ENCODE peak calls at places on chromosome 15, in six cellular contexts. One of them, this sample, is unnamed.

GRCh38 chr15:100914876-100915275 is 4.3 kb upstream of the LRRK1 start:
- DNase-seq in NCI-H748 treated with DMSO at 0.1 percent for 48 hours: no peak
- DNase-seq in non-pigmented ciliary epithelial cell: no peak
- DNase-seq in foreskin keratinocyte: no peak
- DNase-seq in endothelial cell: peak; percentile 25
- DNase-seq in stimulated activated CD8-positive, alpha-beta memory T cell treated with anti-CD3 and anti-CD28 coated beads, Interleukin-12 subunit alpha, Interleukin-12 subunit beta, amount 100 ng/mL, for 4 hours: no peak
- DNase-seq in this sample: no peak

GRCh38 chr15:75694241-75695182 is 18.1 kb downstream of the CSPG4 start:
- DNase-seq in foreskin keratinocyte: peak; percentile 96
- DNase-seq in stimulated activated CD8-positive, alpha-beta memory T cell treated with anti-CD3 and anti-CD28 coated beads, Interleukin-12 subunit alpha, Interleukin-12 subunit beta, amount 100 ng/mL, for 4 hours: no peak
- DNase-seq in NCI-H748 treated with DMSO at 0.1 percent for 48 hours: no peak
- DNase-seq in non-pigmented ciliary epithelial cell: peak; percentile 95
- DNase-seq in endothelial cell: peak; percentile 34
- DNase-seq in this sample: no peak

GRCh38 chr15:98526094-98526493 is 122.2 kb upstream of the IGF1R start:
- DNase-seq in stimulated activated CD8-positive, alpha-beta memory T cell treated with anti-CD3 and anti-CD28 coated beads, Interleukin-12 subunit alpha, Interleukin-12 subunit beta, amount 100 ng/mL, for 4 hours: no peak
- DNase-seq in endothelial cell: no peak
- DNase-seq in non-pigmented ciliary epithelial cell: no peak
- DNase-seq in foreskin keratinocyte: no peak
- DNase-seq in NCI-H748 treated with DMSO at 0.1 percent for 48 hours: no peak
- DNase-seq in this sample: no peak

GRCh38 chr15:29688981-29689723 is 133.1 kb downstream of the TJP1 start:
- DNase-seq in stimulated activated CD8-positive, alpha-beta memory T cell treated with anti-CD3 and anti-CD28 coated beads, Interleukin-12 subunit alpha, Interleukin-12 subunit beta, amount 100 ng/mL, for 4 hours: no peak
- DNase-seq in endothelial cell: no peak
- DNase-seq in foreskin keratinocyte: no peak
- DNase-seq in non-pigmented ciliary epithelial cell: no peak
- DNase-seq in NCI-H748 treated with DMSO at 0.1 percent for 48 hours: no peak
- DNase-seq in this sample: no peak

GRCh38 chr15:22811640-22812039 is 25.2 kb downstream of the NIPA1 start:
- DNase-seq in endothelial cell: peak; percentile 46
- DNase-seq in NCI-H748 treated with DMSO at 0.1 percent for 48 hours: no peak
- DNase-seq in foreskin keratinocyte: no peak
- DNase-seq in non-pigmented ciliary epithelial cell: no peak
- DNase-seq in stimulated activated CD8-positive, alpha-beta memory T cell treated with anti-CD3 and anti-CD28 coated beads, Interleukin-12 subunit alpha, Interleukin-12 subunit beta, amount 100 ng/mL, for 4 hours: no peak
- DNase-seq in this sample: no peak

GRCh38 chr15:25171111-25171811 is 216.5 kb downstream of the SNRPN start:
- DNase-seq in NCI-H748 treated with DMSO at 0.1 percent for 48 hours: no peak
- DNase-seq in non-pigmented ciliary epithelial cell: no peak
- DNase-seq in stimulated activated CD8-positive, alpha-beta memory T cell treated with anti-CD3 and anti-CD28 coated beads, Interleukin-12 subunit alpha, Interleukin-12 subunit beta, amount 100 ng/mL, for 4 hours: no peak
- DNase-seq in foreskin keratinocyte: no peak
- DNase-seq in endothelial cell: peak; percentile 1
- DNase-seq in this sample: peak; percentile 11

GRCh38 chr15:77974416-77975331 is 102.8 kb downstream of the TBC1D2B start:
- DNase-seq in NCI-H748 treated with DMSO at 0.1 percent for 48 hours: no peak
- DNase-seq in non-pigmented ciliary epithelial cell: no peak
- DNase-seq in stimulated activated CD8-positive, alpha-beta memory T cell treated with anti-CD3 and anti-CD28 coated beads, Interleukin-12 subunit alpha, Interleukin-12 subunit beta, amount 100 ng/mL, for 4 hours: no peak
- DNase-seq in foreskin keratinocyte: no peak
- DNase-seq in endothelial cell: no peak
- DNase-seq in this sample: no peak

GRCh38 chr15:40466426-40467259 is 4.1 kb upstream of the CHST14 start:
- DNase-seq in NCI-H748 treated with DMSO at 0.1 percent for 48 hours: no peak
- DNase-seq in stimulated activated CD8-positive, alpha-beta memory T cell treated with anti-CD3 and anti-CD28 coated beads, Interleukin-12 subunit alpha, Interleukin-12 subunit beta, amount 100 ng/mL, for 4 hours: no peak
- DNase-seq in non-pigmented ciliary epithelial cell: no peak
- DNase-seq in foreskin keratinocyte: no peak
- DNase-seq in endothelial cell: no peak
- DNase-seq in this sample: no peak

GRCh38 chr15:64842986-64843561 is 1.4 kb downstream of the PLEKHO2 start:
- DNase-seq in foreskin keratinocyte: no peak
- DNase-seq in non-pigmented ciliary epithelial cell: no peak
- DNase-seq in endothelial cell: peak; percentile 32
- DNase-seq in NCI-H748 treated with DMSO at 0.1 percent for 48 hours: no peak
- DNase-seq in stimulated activated CD8-positive, alpha-beta memory T cell treated with anti-CD3 and anti-CD28 coated beads, Interleukin-12 subunit alpha, Interleukin-12 subunit beta, amount 100 ng/mL, for 4 hours: no peak
- DNase-seq in this sample: no peak

GRCh38 chr15:81000144-81000625 is 538 bp upstream of the TLNRD1 start:
- DNase-seq in endothelial cell: no peak
- DNase-seq in NCI-H748 treated with DMSO at 0.1 percent for 48 hours: no peak
- DNase-seq in non-pigmented ciliary epithelial cell: no peak
- DNase-seq in stimulated activated CD8-positive, alpha-beta memory T cell treated with anti-CD3 and anti-CD28 coated beads, Interleukin-12 subunit alpha, Interleukin-12 subunit beta, amount 100 ng/mL, for 4 hours: no peak
- DNase-seq in foreskin keratinocyte: peak; percentile 36
- DNase-seq in this sample: no peak

GRCh38 chr15:89993344-89993743 is 7.8 kb upstream of the ZNF710 start:
- DNase-seq in stimulated activated CD8-positive, alpha-beta memory T cell treated with anti-CD3 and anti-CD28 coated beads, Interleukin-12 subunit alpha, Interleukin-12 subunit beta, amount 100 ng/mL, for 4 hours: no peak
- DNase-seq in NCI-H748 treated with DMSO at 0.1 percent for 48 hours: no peak
- DNase-seq in non-pigmented ciliary epithelial cell: no peak
- DNase-seq in endothelial cell: no peak
- DNase-seq in foreskin keratinocyte: no peak
- DNase-seq in this sample: no peak

GRCh38 chr15:62850318-62850717 is 192.2 kb upstream of the TPM1 start:
- DNase-seq in non-pigmented ciliary epithelial cell: no peak
- DNase-seq in stimulated activated CD8-positive, alpha-beta memory T cell treated with anti-CD3 and anti-CD28 coated beads, Interleukin-12 subunit alpha, Interleukin-12 subunit beta, amount 100 ng/mL, for 4 hours: no peak
- DNase-seq in NCI-H748 treated with DMSO at 0.1 percent for 48 hours: no peak
- DNase-seq in endothelial cell: no peak
- DNase-seq in foreskin keratinocyte: no peak
- DNase-seq in this sample: no peak

GRCh38 chr15:67839358-67839928 is 402 bp downstream of the RNU6-1 start:
- DNase-seq in stimulated activated CD8-positive, alpha-beta memory T cell treated with anti-CD3 and anti-CD28 coated beads, Interleukin-12 subunit alpha, Interleukin-12 subunit beta, amount 100 ng/mL, for 4 hours: no peak
- DNase-seq in non-pigmented ciliary epithelial cell: no peak
- DNase-seq in foreskin keratinocyte: peak; percentile 81
- DNase-seq in endothelial cell: no peak
- DNase-seq in NCI-H748 treated with DMSO at 0.1 percent for 48 hours: peak; percentile 53
- DNase-seq in this sample: peak; percentile 40

GRCh38 chr15:75830910-75831805 is 12.1 kb upstream of the UBE2Q2 start:
- DNase-seq in NCI-H748 treated with DMSO at 0.1 percent for 48 hours: no peak
- DNase-seq in non-pigmented ciliary epithelial cell: no peak
- DNase-seq in stimulated activated CD8-positive, alpha-beta memory T cell treated with anti-CD3 and anti-CD28 coated beads, Interleukin-12 subunit alpha, Interleukin-12 subunit beta, amount 100 ng/mL, for 4 hours: no peak
- DNase-seq in foreskin keratinocyte: no peak
- DNase-seq in endothelial cell: no peak
- DNase-seq in this sample: no peak

GRCh38 chr15:56934269-56934668 is 15.8 kb downstream of the TCF12 start:
- DNase-seq in non-pigmented ciliary epithelial cell: no peak
- DNase-seq in stimulated activated CD8-positive, alpha-beta memory T cell treated with anti-CD3 and anti-CD28 coated beads, Interleukin-12 subunit alpha, Interleukin-12 subunit beta, amount 100 ng/mL, for 4 hours: no peak
- DNase-seq in NCI-H748 treated with DMSO at 0.1 percent for 48 hours: no peak
- DNase-seq in foreskin keratinocyte: peak; percentile 49
- DNase-seq in endothelial cell: no peak
- DNase-seq in this sample: no peak

GRCh38 chr15:51448592-51449494 is 107.4 kb downstream of the GLDN start:
- DNase-seq in NCI-H748 treated with DMSO at 0.1 percent for 48 hours: no peak
- DNase-seq in endothelial cell: no peak
- DNase-seq in stimulated activated CD8-positive, alpha-beta memory T cell treated with anti-CD3 and anti-CD28 coated beads, Interleukin-12 subunit alpha, Interleukin-12 subunit beta, amount 100 ng/mL, for 4 hours: no peak
- DNase-seq in non-pigmented ciliary epithelial cell: no peak
- DNase-seq in foreskin keratinocyte: peak; percentile 4
- DNase-seq in this sample: no peak

GRCh38 chr15:66740802-66741201 is 38.8 kb downstream of the SMAD6 start:
- DNase-seq in stimulated activated CD8-positive, alpha-beta memory T cell treated with anti-CD3 and anti-CD28 coated beads, Interleukin-12 subunit alpha, Interleukin-12 subunit beta, amount 100 ng/mL, for 4 hours: no peak
- DNase-seq in NCI-H748 treated with DMSO at 0.1 percent for 48 hours: no peak
- DNase-seq in endothelial cell: no peak
- DNase-seq in foreskin keratinocyte: no peak
- DNase-seq in non-pigmented ciliary epithelial cell: no peak
- DNase-seq in this sample: no peak

GRCh38 chr15:93382196-93382820 is 293.3 kb upstream of the RGMA start:
- DNase-seq in non-pigmented ciliary epithelial cell: no peak
- DNase-seq in endothelial cell: no peak
- DNase-seq in foreskin keratinocyte: no peak
- DNase-seq in NCI-H748 treated with DMSO at 0.1 percent for 48 hours: peak; percentile 84
- DNase-seq in stimulated activated CD8-positive, alpha-beta memory T cell treated with anti-CD3 and anti-CD28 coated beads, Interleukin-12 subunit alpha, Interleukin-12 subunit beta, amount 100 ng/mL, for 4 hours: no peak
- DNase-seq in this sample: no peak

GRCh38 chr15:76993114-76993715 is 1.7 kb upstream of the PSTPIP1 start:
- DNase-seq in stimulated activated CD8-positive, alpha-beta memory T cell treated with anti-CD3 and anti-CD28 coated beads, Interleukin-12 subunit alpha, Interleukin-12 subunit beta, amount 100 ng/mL, for 4 hours: no peak
- DNase-seq in foreskin keratinocyte: no peak
- DNase-seq in endothelial cell: no peak
- DNase-seq in NCI-H748 treated with DMSO at 0.1 percent for 48 hours: no peak
- DNase-seq in non-pigmented ciliary epithelial cell: no peak
- DNase-seq in this sample: no peak

GRCh38 chr15:96047255-96047931 is 283.1 kb upstream of the NR2F2 start:
- DNase-seq in stimulated activated CD8-positive, alpha-beta memory T cell treated with anti-CD3 and anti-CD28 coated beads, Interleukin-12 subunit alpha, Interleukin-12 subunit beta, amount 100 ng/mL, for 4 hours: no peak
- DNase-seq in non-pigmented ciliary epithelial cell: peak; percentile 88
- DNase-seq in endothelial cell: no peak
- DNase-seq in foreskin keratinocyte: no peak
- DNase-seq in NCI-H748 treated with DMSO at 0.1 percent for 48 hours: no peak
- DNase-seq in this sample: no peak

GRCh38 chr15:85314653-85315052 is 65.8 kb upstream of the AKAP13 start:
- DNase-seq in stimulated activated CD8-positive, alpha-beta memory T cell treated with anti-CD3 and anti-CD28 coated beads, Interleukin-12 subunit alpha, Interleukin-12 subunit beta, amount 100 ng/mL, for 4 hours: no peak
- DNase-seq in NCI-H748 treated with DMSO at 0.1 percent for 48 hours: no peak
- DNase-seq in foreskin keratinocyte: no peak
- DNase-seq in non-pigmented ciliary epithelial cell: no peak
- DNase-seq in endothelial cell: no peak
- DNase-seq in this sample: no peak

GRCh38 chr15:38414351-38414750 is 39.6 kb upstream of the FAM98B start:
- DNase-seq in NCI-H748 treated with DMSO at 0.1 percent for 48 hours: no peak
- DNase-seq in foreskin keratinocyte: peak; percentile 49
- DNase-seq in non-pigmented ciliary epithelial cell: no peak
- DNase-seq in endothelial cell: peak; percentile 67
- DNase-seq in stimulated activated CD8-positive, alpha-beta memory T cell treated with anti-CD3 and anti-CD28 coated beads, Interleukin-12 subunit alpha, Interleukin-12 subunit beta, amount 100 ng/mL, for 4 hours: no peak
- DNase-seq in this sample: no peak

GRCh38 chr15:73681856-73682596 is 2.2 kb upstream of the CD276 start:
- DNase-seq in non-pigmented ciliary epithelial cell: no peak
- DNase-seq in stimulated activated CD8-positive, alpha-beta memory T cell treated with anti-CD3 and anti-CD28 coated beads, Interleukin-12 subunit alpha, Interleukin-12 subunit beta, amount 100 ng/mL, for 4 hours: no peak
- DNase-seq in foreskin keratinocyte: no peak
- DNase-seq in endothelial cell: no peak
- DNase-seq in NCI-H748 treated with DMSO at 0.1 percent for 48 hours: no peak
- DNase-seq in this sample: no peak

GRCh38 chr15:63722144-63722543 is 111.6 kb downstream of the HERC1 start:
- DNase-seq in non-pigmented ciliary epithelial cell: no peak
- DNase-seq in foreskin keratinocyte: no peak
- DNase-seq in NCI-H748 treated with DMSO at 0.1 percent for 48 hours: no peak
- DNase-seq in endothelial cell: no peak
- DNase-seq in stimulated activated CD8-positive, alpha-beta memory T cell treated with anti-CD3 and anti-CD28 coated beads, Interleukin-12 subunit alpha, Interleukin-12 subunit beta, amount 100 ng/mL, for 4 hours: no peak
- DNase-seq in this sample: no peak

GRCh38 chr15:33114484-33114767 is 80.1 kb downstream of the FMN1 start:
- DNase-seq in foreskin keratinocyte: no peak
- DNase-seq in NCI-H748 treated with DMSO at 0.1 percent for 48 hours: no peak
- DNase-seq in endothelial cell: no peak
- DNase-seq in non-pigmented ciliary epithelial cell: no peak
- DNase-seq in stimulated activated CD8-positive, alpha-beta memory T cell treated with anti-CD3 and anti-CD28 coated beads, Interleukin-12 subunit alpha, Interleukin-12 subunit beta, amount 100 ng/mL, for 4 hours: no peak
- DNase-seq in this sample: no peak

GRCh38 chr15:94576889-94577533 is 345.6 kb downstream of the MCTP2 start:
- DNase-seq in NCI-H748 treated with DMSO at 0.1 percent for 48 hours: no peak
- DNase-seq in non-pigmented ciliary epithelial cell: no peak
- DNase-seq in stimulated activated CD8-positive, alpha-beta memory T cell treated with anti-CD3 and anti-CD28 coated beads, Interleukin-12 subunit alpha, Interleukin-12 subunit beta, amount 100 ng/mL, for 4 hours: no peak
- DNase-seq in endothelial cell: peak; percentile 54
- DNase-seq in foreskin keratinocyte: peak; percentile 29
- DNase-seq in this sample: no peak

GRCh38 chr15:69165637-69166025 is 5.2 kb downstream of the GLCE start:
- DNase-seq in foreskin keratinocyte: no peak
- DNase-seq in NCI-H748 treated with DMSO at 0.1 percent for 48 hours: no peak
- DNase-seq in non-pigmented ciliary epithelial cell: no peak
- DNase-seq in endothelial cell: no peak
- DNase-seq in stimulated activated CD8-positive, alpha-beta memory T cell treated with anti-CD3 and anti-CD28 coated beads, Interleukin-12 subunit alpha, Interleukin-12 subunit beta, amount 100 ng/mL, for 4 hours: no peak
- DNase-seq in this sample: no peak

GRCh38 chr15:86021281-86022264 is 58.1 kb upstream of the AGBL1 start:
- DNase-seq in stimulated activated CD8-positive, alpha-beta memory T cell treated with anti-CD3 and anti-CD28 coated beads, Interleukin-12 subunit alpha, Interleukin-12 subunit beta, amount 100 ng/mL, for 4 hours: no peak
- DNase-seq in endothelial cell: no peak
- DNase-seq in foreskin keratinocyte: peak; percentile 25
- DNase-seq in non-pigmented ciliary epithelial cell: no peak
- DNase-seq in NCI-H748 treated with DMSO at 0.1 percent for 48 hours: no peak
- DNase-seq in this sample: no peak

GRCh38 chr15:27070816-27071215 is 99.8 kb downstream of the GABRG3 start:
- DNase-seq in stimulated activated CD8-positive, alpha-beta memory T cell treated with anti-CD3 and anti-CD28 coated beads, Interleukin-12 subunit alpha, Interleukin-12 subunit beta, amount 100 ng/mL, for 4 hours: no peak
- DNase-seq in foreskin keratinocyte: no peak
- DNase-seq in non-pigmented ciliary epithelial cell: no peak
- DNase-seq in endothelial cell: no peak
- DNase-seq in NCI-H748 treated with DMSO at 0.1 percent for 48 hours: peak; percentile 66
- DNase-seq in this sample: no peak

GRCh38 chr15:80264031-80264430 is 12.0 kb upstream of the CTXND1 start:
- DNase-seq in foreskin keratinocyte: no peak
- DNase-seq in endothelial cell: no peak
- DNase-seq in non-pigmented ciliary epithelial cell: no peak
- DNase-seq in stimulated activated CD8-positive, alpha-beta memory T cell treated with anti-CD3 and anti-CD28 coated beads, Interleukin-12 subunit alpha, Interleukin-12 subunit beta, amount 100 ng/mL, for 4 hours: no peak
- DNase-seq in NCI-H748 treated with DMSO at 0.1 percent for 48 hours: no peak
- DNase-seq in this sample: no peak

GRCh38 chr15:86650084-86650483 is 570.4 kb downstream of the AGBL1 start:
- DNase-seq in non-pigmented ciliary epithelial cell: no peak
- DNase-seq in foreskin keratinocyte: no peak
- DNase-seq in endothelial cell: no peak
- DNase-seq in NCI-H748 treated with DMSO at 0.1 percent for 48 hours: no peak
- DNase-seq in stimulated activated CD8-positive, alpha-beta memory T cell treated with anti-CD3 and anti-CD28 coated beads, Interleukin-12 subunit alpha, Interleukin-12 subunit beta, amount 100 ng/mL, for 4 hours: no peak
- DNase-seq in this sample: no peak

GRCh38 chr15:58182460-58183163 is 44.4 kb downstream of the AQP9 start:
- DNase-seq in stimulated activated CD8-positive, alpha-beta memory T cell treated with anti-CD3 and anti-CD28 coated beads, Interleukin-12 subunit alpha, Interleukin-12 subunit beta, amount 100 ng/mL, for 4 hours: no peak
- DNase-seq in non-pigmented ciliary epithelial cell: no peak
- DNase-seq in NCI-H748 treated with DMSO at 0.1 percent for 48 hours: no peak
- DNase-seq in foreskin keratinocyte: peak; percentile 34
- DNase-seq in endothelial cell: peak; percentile 62
- DNase-seq in this sample: no peak

GRCh38 chr15:34109775-34110663 is 8.1 kb downstream of the PGBD4 start:
- DNase-seq in NCI-H748 treated with DMSO at 0.1 percent for 48 hours: peak; percentile 1
- DNase-seq in foreskin keratinocyte: peak; percentile 13
- DNase-seq in stimulated activated CD8-positive, alpha-beta memory T cell treated with anti-CD3 and anti-CD28 coated beads, Interleukin-12 subunit alpha, Interleukin-12 subunit beta, amount 100 ng/mL, for 4 hours: no peak
- DNase-seq in endothelial cell: peak; percentile 16
- DNase-seq in non-pigmented ciliary epithelial cell: no peak
- DNase-seq in this sample: no peak

GRCh38 chr15:68501616-68502015 is 69.7 kb upstream of the ITGA11 start:
- DNase-seq in stimulated activated CD8-positive, alpha-beta memory T cell treated with anti-CD3 and anti-CD28 coated beads, Interleukin-12 subunit alpha, Interleukin-12 subunit beta, amount 100 ng/mL, for 4 hours: no peak
- DNase-seq in foreskin keratinocyte: no peak
- DNase-seq in NCI-H748 treated with DMSO at 0.1 percent for 48 hours: no peak
- DNase-seq in non-pigmented ciliary epithelial cell: no peak
- DNase-seq in endothelial cell: no peak
- DNase-seq in this sample: no peak

GRCh38 chr15:41969851-41970431 is 2.4 kb downstream of the EHD4 start:
- DNase-seq in non-pigmented ciliary epithelial cell: no peak
- DNase-seq in NCI-H748 treated with DMSO at 0.1 percent for 48 hours: no peak
- DNase-seq in stimulated activated CD8-positive, alpha-beta memory T cell treated with anti-CD3 and anti-CD28 coated beads, Interleukin-12 subunit alpha, Interleukin-12 subunit beta, amount 100 ng/mL, for 4 hours: no peak
- DNase-seq in foreskin keratinocyte: peak; percentile 38
- DNase-seq in endothelial cell: no peak
- DNase-seq in this sample: no peak

GRCh38 chr15:63473007-63473748 is 31.2 kb upstream of the USP3 start:
- DNase-seq in stimulated activated CD8-positive, alpha-beta memory T cell treated with anti-CD3 and anti-CD28 coated beads, Interleukin-12 subunit alpha, Interleukin-12 subunit beta, amount 100 ng/mL, for 4 hours: no peak
- DNase-seq in endothelial cell: no peak
- DNase-seq in non-pigmented ciliary epithelial cell: no peak
- DNase-seq in foreskin keratinocyte: no peak
- DNase-seq in NCI-H748 treated with DMSO at 0.1 percent for 48 hours: peak; percentile 20
- DNase-seq in this sample: peak; percentile 25

GRCh38 chr15:101499863-101500713 is 10.6 kb upstream of the PCSK6 start:
- DNase-seq in endothelial cell: no peak
- DNase-seq in non-pigmented ciliary epithelial cell: no peak
- DNase-seq in stimulated activated CD8-positive, alpha-beta memory T cell treated with anti-CD3 and anti-CD28 coated beads, Interleukin-12 subunit alpha, Interleukin-12 subunit beta, amount 100 ng/mL, for 4 hours: no peak
- DNase-seq in foreskin keratinocyte: no peak
- DNase-seq in NCI-H748 treated with DMSO at 0.1 percent for 48 hours: no peak
- DNase-seq in this sample: no peak

GRCh38 chr15:85543741-85544155 is 163.3 kb downstream of the AKAP13 start:
- DNase-seq in foreskin keratinocyte: no peak
- DNase-seq in non-pigmented ciliary epithelial cell: no peak
- DNase-seq in NCI-H748 treated with DMSO at 0.1 percent for 48 hours: peak; percentile 81
- DNase-seq in stimulated activated CD8-positive, alpha-beta memory T cell treated with anti-CD3 and anti-CD28 coated beads, Interleukin-12 subunit alpha, Interleukin-12 subunit beta, amount 100 ng/mL, for 4 hours: peak; percentile 6
- DNase-seq in endothelial cell: peak; percentile 6
- DNase-seq in this sample: no peak

This sample was measured in activated B cell treated with CpG ODN at 0.5 μM for 24 hours.